ENCODE peak calls at places on chromosomes 11 and 22, in seven cellular contexts. Z is prostate gland, I is NB4, S is lower leg skin, E is right lobe of liver, Y is HCT116, O is A549. T is an unnamed sample.

GRCh38 chr11:61297341-61297740 is 2.2 kb upstream of the VWCE start:
- DNase-seq in Z (peak), I (no peak), S (no peak), E (no peak), Y (no peak), O (no peak), T (no peak)

GRCh38 chr11:117421041-117421440 is 93.4 kb downstream of the CEP164 start:
- DNase-seq in Z (no peak), I (no peak), S (no peak), E (no peak), Y (no peak), O (no peak), T (no peak)

GRCh38 chr11:36316049-36316448 is 20.0 kb downstream of the PRR5L start:
- DNase-seq in Z (no peak), I (no peak), S (no peak), E (no peak), Y (no peak), O (no peak), T (no peak)

GRCh38 chr22:44091021-44091721 is 67.1 kb downstream of the PARVB start:
- DNase-seq in Z (no peak), I (peak), S (no peak), E (peak), Y (peak), O (peak), T (no peak)

GRCh38 chr11:58739725-58740430 is 8.1 kb upstream of the GLYAT start:
- DNase-seq in Z (no peak), I (no peak), S (no peak), E (no peak), Y (no peak), O (no peak), T (no peak)

GRCh38 chr11:639324-639977 is 2.4 kb downstream of the DRD4 start:
- DNase-seq in Z (no peak), I (no peak), S (no peak), E (no peak), Y (no peak), O (no peak), T (no peak)

GRCh38 chr11:61776561-61777075 is 15.8 kb downstream of the TMEM258 start:
- DNase-seq in Z (no peak), I (peak), S (no peak), E (peak), Y (peak), O (peak), T (peak)

GRCh38 chr11:116170526-116171120 is 602.2 kb downstream of the BUD13 start:
- DNase-seq in Z (no peak), I (peak), S (no peak), E (no peak), Y (no peak), O (no peak), T (no peak)

GRCh38 chr11:45335434-45335833 is 49.3 kb upstream of the SYT13 start:
- DNase-seq in Z (no peak), I (no peak), S (no peak), E (no peak), Y (peak), O (no peak), T (no peak)

GRCh38 chr11:3166268-3167142 is 1.4 kb upstream of the OSBPL5 start:
- DNase-seq in Z (no peak), I (no peak), S (no peak), E (peak), Y (no peak), O (no peak), T (no peak)

GRCh38 chr11:3164540-3165151 is 464 bp downstream of the OSBPL5 start:
- DNase-seq in Z (no peak), I (peak), S (no peak), E (peak), Y (no peak), O (no peak), T (peak)

GRCh38 chr11:3165916-3166267 is 782 bp upstream of the OSBPL5 start:
- DNase-seq in Z (no peak), I (no peak), S (no peak), E (peak), Y (no peak), O (no peak), T (no peak)

GRCh38 chr11:3164138-3164539 is 971 bp downstream of the OSBPL5 start:
- DNase-seq in Z (no peak), I (peak), S (no peak), E (peak), Y (no peak), O (no peak), T (no peak)

DNA sequence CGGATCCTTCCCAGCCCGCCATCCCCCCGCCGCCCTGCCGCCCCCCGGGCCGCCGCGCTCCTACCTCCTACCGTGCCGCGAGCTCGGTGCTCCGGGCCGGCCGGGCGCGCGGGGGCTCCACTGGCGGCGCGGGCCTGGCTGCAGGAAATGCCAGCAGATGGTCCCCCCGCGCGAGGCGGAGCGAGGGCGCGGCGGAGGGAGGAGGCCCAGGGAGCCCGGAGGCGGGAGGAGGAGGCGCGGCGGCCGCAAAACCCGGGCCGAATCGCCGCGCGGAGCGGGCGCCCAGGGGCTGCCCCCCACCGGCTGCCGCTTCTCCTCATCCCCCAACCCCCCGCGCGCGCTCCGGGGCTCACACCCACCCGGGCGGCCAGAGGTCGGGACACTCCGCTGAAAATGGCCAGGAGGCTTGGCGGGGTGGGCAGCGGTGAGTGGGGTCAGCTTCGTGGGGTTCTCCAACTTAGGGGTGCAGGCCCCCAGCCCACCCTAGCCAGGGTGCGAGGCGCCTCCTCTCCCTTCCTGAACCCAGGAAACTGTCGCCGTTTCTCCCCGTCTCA is at the start of gene OSBPL5:
- DNase-seq in Z (peak), I (peak), S (peak), E (peak), Y (no peak), O (peak), T (peak)
- TF ChIP-seq POLR2A in Z (peak), I (peak), S (no peak), E (peak), Y (no peak), O (peak), T (peak)

DNA sequence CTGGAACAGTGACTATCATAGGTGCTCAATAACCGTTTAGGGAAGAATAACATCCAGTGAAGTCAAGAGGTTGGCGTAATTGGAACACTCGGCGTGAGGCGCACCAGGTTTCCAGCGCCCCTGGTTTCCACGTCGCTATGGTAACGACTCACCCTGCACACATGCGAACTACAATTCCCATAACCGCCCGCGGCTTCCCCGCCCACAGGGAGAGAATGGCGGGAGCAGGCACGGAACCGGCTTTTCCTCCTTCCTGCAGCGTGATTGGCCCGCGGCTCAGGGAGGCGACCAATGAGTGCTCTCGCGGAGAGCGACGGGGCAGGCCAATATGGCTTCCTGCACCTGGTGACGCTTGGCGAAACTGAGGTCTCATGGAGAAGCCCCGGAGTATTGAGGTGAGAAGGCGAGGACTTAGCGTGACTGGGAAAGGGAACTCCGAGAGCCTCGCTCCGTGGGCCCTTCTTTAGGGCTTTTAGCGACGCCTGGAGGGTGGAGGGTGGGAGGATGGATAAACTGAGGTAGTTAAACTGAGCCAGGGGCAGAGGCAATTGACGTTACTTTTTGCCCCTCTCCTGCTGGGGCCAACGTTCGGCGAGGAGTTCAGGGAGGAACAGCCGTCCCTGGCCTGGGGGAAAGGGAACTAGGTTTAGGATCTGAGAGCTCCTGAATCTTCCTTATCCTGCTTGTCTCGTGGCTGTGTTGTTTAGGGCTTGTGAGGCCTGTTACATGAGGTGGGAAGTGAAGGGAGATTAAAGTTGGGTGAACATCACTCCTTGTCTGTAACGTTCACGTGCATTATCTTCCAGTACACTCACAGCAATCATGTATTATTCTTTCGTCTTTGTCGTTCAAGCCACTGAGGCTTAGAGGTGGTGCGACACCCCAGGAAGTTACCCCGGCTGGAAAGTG is at the start of gene L3MBTL2:
- DNase-seq in Z (peak), I (peak), S (peak), E (peak), Y (peak), O (peak), T (peak)
- TF ChIP-seq POLR2A in Z (peak), I (peak), S (no peak), E (peak), Y (peak), O (peak), T (peak)

GRCh38 chr22:49971232-49972162 is 10.9 kb downstream of the PIM3 start:
- DNase-seq in Z (peak), I (peak), S (peak), E (peak), Y (no peak), O (peak), T (peak)
- TF ChIP-seq POLR2A in Z (peak), I (no peak), S (no peak), E (peak), Y (peak), O (peak), T (no peak)

GRCh38 chr11:129974672-129975071 is 28.0 kb downstream of the PRDM10 start:
- DNase-seq in Z (no peak), I (no peak), S (no peak), E (no peak), Y (no peak), O (no peak), T (no peak)

GRCh38 chr11:129973809-129974208 is 28.8 kb downstream of the PRDM10 start:
- DNase-seq in Z (no peak), I (no peak), S (no peak), E (no peak), Y (no peak), O (no peak), T (no peak)

GRCh38 chr11:129975543-129975942 is 27.1 kb downstream of the PRDM10 start:
- DNase-seq in Z (no peak), I (no peak), S (no peak), E (no peak), Y (no peak), O (no peak), T (no peak)

GRCh38 chr11:129974237-129974636 is 28.4 kb downstream of the PRDM10 start:
- DNase-seq in Z (no peak), I (no peak), S (no peak), E (no peak), Y (no peak), O (no peak), T (no peak)

GRCh38 chr11:129976371-129976770 is 26.3 kb downstream of the PRDM10 start:
- DNase-seq in Z (no peak), I (no peak), S (no peak), E (no peak), Y (no peak), O (no peak), T (no peak)
- TF ChIP-seq POLR2A in Z (no peak), I (no peak), S (no peak), E (no peak), Y (no peak), O (no peak), T (no peak)

GRCh38 chr22:27872488-27872887 is 46.6 kb downstream of the PITPNB start:
- DNase-seq in Z (no peak), I (no peak), S (no peak), E (no peak), Y (no peak), O (no peak), T (no peak)

GRCh38 chr22:27867958-27868737 is 50.9 kb downstream of the PITPNB start:
- DNase-seq in Z (no peak), I (no peak), S (no peak), E (no peak), Y (no peak), O (no peak), T (no peak)

GRCh38 chr22:27868738-27869282 is 50.2 kb downstream of the PITPNB start:
- DNase-seq in Z (no peak), I (no peak), S (no peak), E (no peak), Y (no peak), O (no peak), T (no peak)

GRCh38 chr22:27871306-27872014 is 47.6 kb downstream of the PITPNB start:
- DNase-seq in Z (no peak), I (no peak), S (no peak), E (no peak), Y (no peak), O (no peak), T (no peak)

DNA sequence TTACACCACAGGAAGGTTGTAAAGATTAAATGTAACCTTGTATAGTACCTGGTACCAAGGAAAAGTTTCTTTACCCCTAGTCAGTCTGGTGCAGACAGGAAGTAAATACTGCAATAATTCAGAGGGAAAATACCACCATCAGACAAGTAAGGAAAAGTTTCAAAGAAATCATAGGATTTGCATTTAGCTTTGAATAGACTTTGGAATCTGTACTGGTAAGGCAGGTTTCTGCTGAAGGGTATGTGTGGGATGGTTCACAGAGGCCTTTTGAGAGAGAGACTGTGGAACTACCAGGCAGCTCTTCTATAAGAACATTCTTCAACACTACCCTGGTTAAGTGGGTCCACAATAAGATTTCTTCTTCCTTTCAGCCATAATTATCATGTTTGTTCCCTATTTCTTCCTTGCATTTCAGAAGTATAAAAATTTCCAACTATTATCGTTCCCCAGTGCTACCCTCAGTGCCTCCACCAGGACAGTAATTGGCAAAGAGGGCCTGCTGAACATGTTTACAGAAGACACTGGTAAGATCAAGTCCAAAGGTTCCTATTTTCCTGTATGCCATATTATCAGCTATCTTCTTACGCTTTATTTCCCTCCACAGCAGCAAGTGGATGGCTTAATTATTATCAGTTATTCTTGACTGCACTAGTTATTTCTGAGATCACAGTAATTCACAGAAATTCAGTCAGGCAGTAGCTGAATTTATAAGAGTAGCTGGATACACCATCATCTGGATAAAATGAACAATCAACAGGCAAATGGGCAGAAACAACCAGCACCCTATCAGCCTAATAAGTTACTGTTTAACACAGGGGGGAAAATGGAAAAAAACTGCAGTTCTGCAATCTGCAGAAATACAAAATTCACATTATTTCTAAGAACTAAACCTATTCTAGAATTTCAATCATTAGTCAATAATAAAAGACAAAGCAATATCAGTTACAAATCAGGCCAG is 48.5 kb downstream of the PITPNB start:
- DNase-seq in Z (no peak), I (no peak), S (no peak), E (no peak), Y (no peak), O (no peak), T (no peak)
- TF ChIP-seq POLR2A in Z (no peak), I (no peak), S (no peak), E (no peak), Y (no peak), O (no peak), T (no peak)

GRCh38 chr11:67373916-67374570 is 645 bp upstream of the CLCF1 start:
- DNase-seq in Z (peak), I (peak), S (peak), E (peak), Y (peak), O (peak), T (peak)

GRCh38 chr11:67371199-67371548 is 2.2 kb downstream of the CLCF1 start:
- DNase-seq in Z (no peak), I (no peak), S (no peak), E (no peak), Y (no peak), O (no peak), T (no peak)

GRCh38 chr11:67371549-67372231 is 1.7 kb downstream of the CLCF1 start:
- DNase-seq in Z (no peak), I (peak), S (no peak), E (no peak), Y (no peak), O (peak), T (no peak)

GRCh38 chr11:67372993-67373915 is at the start of gene CLCF1:
- DNase-seq in Z (no peak), I (peak), S (no peak), E (peak), Y (no peak), O (peak), T (peak)

DNA sequence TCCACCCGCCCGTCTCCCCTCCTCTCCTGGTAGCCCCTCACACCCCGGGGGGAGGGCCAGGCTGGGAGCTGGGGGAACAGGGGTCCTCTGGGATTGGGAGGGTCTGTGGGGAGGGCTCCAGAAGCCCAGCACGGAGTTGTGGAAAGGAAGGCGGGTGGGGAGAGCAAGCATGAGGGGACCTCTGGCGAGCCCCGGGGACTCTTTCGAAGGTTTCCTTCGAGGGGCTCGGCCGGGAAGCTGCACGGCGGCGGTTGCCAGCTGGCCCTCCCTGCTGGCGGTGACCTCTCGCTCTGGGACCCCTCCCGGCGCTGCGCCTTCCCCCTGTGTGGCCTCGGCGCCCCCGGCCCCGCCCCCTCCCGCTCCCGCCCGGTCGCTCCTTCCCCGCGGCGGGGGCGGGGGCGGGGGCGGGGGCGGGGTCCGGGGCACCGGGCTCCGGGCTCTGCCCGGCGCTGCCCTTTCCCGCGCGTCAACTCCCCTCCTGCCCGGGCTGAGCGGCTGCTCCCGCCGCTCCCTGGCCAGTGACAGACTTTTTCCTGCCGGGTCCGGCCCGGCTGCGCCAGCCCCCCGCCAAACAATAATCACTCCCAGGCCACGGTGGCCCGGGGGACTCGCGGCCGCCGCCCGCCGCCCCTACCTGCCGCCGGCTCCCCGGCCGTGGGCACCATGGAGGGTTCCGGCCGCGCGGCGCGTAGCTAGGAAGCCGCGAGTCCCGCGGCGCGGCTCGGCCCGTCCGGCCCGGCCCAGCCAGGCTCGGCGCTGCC is 986 bp downstream of the CLCF1 start:
- DNase-seq in Z (no peak), I (peak), S (no peak), E (no peak), Y (no peak), O (no peak), T (no peak)
- TF ChIP-seq POLR2A in Z (peak), I (no peak), S (no peak), E (peak), Y (no peak), O (peak), T (peak)

DNA sequence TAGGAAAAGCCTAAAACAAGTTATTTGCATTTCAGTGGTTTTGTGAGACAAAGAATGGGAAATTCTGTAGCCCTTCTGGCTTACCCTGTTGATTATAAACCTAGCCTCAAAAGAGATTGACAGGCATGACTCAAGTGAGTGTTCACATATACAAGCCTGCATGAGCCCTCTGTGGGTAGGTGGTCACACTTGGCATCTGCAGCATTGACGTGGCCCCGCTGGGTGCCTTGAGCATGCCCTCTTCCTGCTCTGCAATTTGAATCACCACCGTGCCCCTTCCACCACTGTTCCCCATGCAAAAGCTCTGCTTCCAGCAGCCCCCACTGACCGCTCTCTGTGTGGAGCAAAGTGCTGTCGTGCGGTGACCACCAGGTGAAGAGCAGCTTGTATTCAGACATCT is 21.0 kb upstream of the ADSL start:
- DNase-seq in Z (no peak), I (no peak), S (no peak), E (no peak), Y (no peak), O (no peak), T (no peak)
- TF ChIP-seq POLR2A in Z (no peak), I (no peak), S (no peak), E (no peak), Y (no peak), O (no peak), T (no peak)

T was measured in H54.